ENCODE peak calls at places on chromosomes 6 and 20, in four cellular contexts. D, N, L and P are unnamed samples.

GRCh38 chr6:149063443-149063842 is 254.1 kb upstream of the TAB2 start:
- DNase-seq in D (no peak), N (no peak), L (no peak), P (no peak)

GRCh38 chr6:70849348-70850069 is 107.4 kb downstream of the B3GAT2 start:
- DNase-seq in D (no peak), N (no peak), L (no peak), P (peak)

GRCh38 chr20:62977613-62978558 is 25.4 kb downstream of the SLC17A9 start:
- DNase-seq in D (no peak), N (peak), L (peak), P (no peak)

GRCh38 chr20:47762699-47763098 is 22.6 kb downstream of the SULF2 start:
- DNase-seq in D (no peak), N (no peak), L (no peak), P (peak)

GRCh38 chr20:13422637-13423036 is 201.6 kb downstream of the ISM1 start:
- DNase-seq in D (no peak), N (no peak), L (no peak), P (no peak)

GRCh38 chr6:106702451-106703110 is 73.2 kb downstream of the QRSL1 start:
- DNase-seq in D (no peak), N (no peak), L (peak), P (no peak)

GRCh38 chr6:7200598-7201443 is 93.1 kb downstream of the RREB1 start:
- DNase-seq in D (no peak), N (no peak), L (no peak), P (no peak)

GRCh38 chr6:20463396-20463795 is 61.7 kb downstream of the E2F3 start:
- DNase-seq in D (no peak), N (no peak), L (no peak), P (no peak)

GRCh38 chr6:4732691-4733315 is 43.4 kb upstream of the CDYL start:
- DNase-seq in D (peak), N (no peak), L (no peak), P (peak)

GRCh38 chr6:23522751-23523527 is 603.1 kb upstream of the NRSN1 start:
- DNase-seq in D (no peak), N (no peak), L (no peak), P (no peak)

GRCh38 chr20:63234693-63235398 is 859 bp upstream of the BIRC7 start:
- DNase-seq in D (no peak), N (no peak), L (no peak), P (no peak)

GRCh38 chr6:138107752-138108592 is 753 bp upstream of the PERP start:
- DNase-seq in D (no peak), N (no peak), L (no peak), P (no peak)